ENCODE peak calls at places on chromosomes 16 and 17, in nine cellular contexts. X, H, A, C, N, P, D, G and M are unnamed samples.
A peak's percentile ranks its signal among the peaks of the same experiment; 100 is the strongest.

GRCh38 chr16:10083301-10083700 is 98.9 kb downstream of the GRIN2A start:
- DNase-seq in C (no peak), X (no peak), A (no peak), N (no peak), G (no peak), H (no peak), D (no peak), P (no peak), M (no peak)

GRCh38 chr17:80470603-80471002 is 5.8 kb downstream of the NPTX1 start:
- DNase-seq in G (no peak), D (no peak), A (no peak), C (no peak), H (no peak), X (no peak), N (no peak), P (no peak), M (no peak)

GRCh38 chr17:55496094-55496881 is 15.0 kb downstream of the SMIM36 start:
- DNase-seq in H (no peak), A (no peak), D (no peak), N (no peak), C (no peak), P (no peak), X (no peak), G (no peak), M (no peak)

GRCh38 chr17:5380491-5381135 is 38.8 kb downstream of the NUP88 start:
- DNase-seq in D (no peak), P (no peak), N (no peak), H (no peak), C (no peak), A (no peak), G (peak; percentile 29), X (no peak), M (no peak)

GRCh38 chr16:55495616-55496289 is 13.1 kb upstream of the LPCAT2 start:
- DNase-seq in X (no peak), C (no peak), D (no peak), G (no peak), A (no peak), P (no peak), N (peak; percentile 35), H (no peak), M (no peak)

GRCh38 chr16:57475711-57476339 is 10.5 kb downstream of the DOK4 start:
- DNase-seq in H (no peak), C (no peak), D (peak; percentile 82), G (peak; percentile 48), X (no peak), N (peak; percentile 67), A (peak; percentile 76), P (peak; percentile 85), M (peak; percentile 85)

GRCh38 chr16:6897910-6898475 is 434.7 kb upstream of the RBFOX1 start:
- DNase-seq in X (no peak), D (no peak), C (no peak), G (no peak), N (no peak), P (no peak), H (no peak), A (no peak), M (no peak)

GRCh38 chr17:35164716-35165115 is 17.1 kb downstream of the UNC45B start:
- DNase-seq in N (no peak), A (no peak), D (peak; percentile 10), G (no peak), H (no peak), P (no peak), C (no peak), X (no peak), M (no peak)

GRCh38 chr17:57672205-57672632 is 72.9 kb downstream of the CCDC182 start:
- DNase-seq in P (no peak), H (no peak), X (no peak), N (peak; percentile 41), D (peak; percentile 21), A (peak; percentile 54), G (no peak), C (no peak), M (no peak)

GRCh38 chr16:70685061-70685937 is 554 bp downstream of the MTSS2 start:
- DNase-seq in G (peak; percentile 58), N (no peak), D (peak; percentile 80), C (no peak), X (no peak), H (no peak), P (peak; percentile 42), A (peak; percentile 35), M (peak; percentile 82)

GRCh38 chr16:84986102-84986501 is 25.2 kb downstream of the ZDHHC7 start:
- DNase-seq in P (no peak), D (no peak), A (no peak), G (no peak), N (no peak), C (no peak), X (peak; percentile 45), H (no peak), M (peak; percentile 46)

GRCh38 chr17:9456265-9456664 is 119.4 kb downstream of the STX8 start:
- DNase-seq in G (no peak), H (no peak), P (no peak), N (no peak), A (no peak), X (no peak), C (no peak), D (no peak), M (no peak)

GRCh38 chr17:49798182-49798581 is 9.7 kb downstream of the KAT7 start:
- DNase-seq in H (no peak), C (no peak), G (peak; percentile 78), A (no peak), X (no peak), P (no peak), D (no peak), N (no peak), M (no peak)

GRCh38 chr17:2202996-2203575 is 100.5 kb downstream of the SMG6 start:
- DNase-seq in X (no peak), A (no peak), H (no peak), C (no peak), N (no peak), P (no peak), G (no peak), D (no peak), M (no peak)

GRCh38 chr17:45792995-45793755 is 9.1 kb downstream of the CRHR1 start:
- DNase-seq in X (no peak), N (no peak), P (no peak), G (no peak), C (no peak), H (no peak), A (no peak), D (peak; percentile 50), M (no peak)

GRCh38 chr17:75331671-75332070 is 42.4 kb upstream of the SLC25A19 start:
- DNase-seq in H (no peak), N (no peak), P (no peak), A (no peak), G (no peak), C (no peak), D (no peak), X (no peak), M (no peak)
- H3K4me1 ChIP-seq in H (no peaks in the 10 kb centered on the region), N (peaks cover 6% of the 10 kb centered on the region), P (no peaks in the 10 kb centered on the region), A (peaks cover 31% of the 10 kb centered on the region), G (peaks cover 30% of the 10 kb centered on the region), C (peaks cover 11% of the 10 kb centered on the region), D (peaks cover 2% of the 10 kb centered on the region), X (peaks cover 30% of the 10 kb centered on the region), M (no peaks in the 10 kb centered on the region)

GRCh38 chr16:30139895-30140481 is 17.0 kb upstream of the MAPK3 start:
- DNase-seq in D (no peak), N (no peak), P (no peak), H (no peak), X (no peak), C (no peak), A (no peak), G (no peak), M (no peak)
- H3K4me1 ChIP-seq in D (no peaks in the 10 kb centered on the region), N (no peaks in the 10 kb centered on the region), P (no peaks in the 10 kb centered on the region), H (no peaks in the 10 kb centered on the region), X (peaks cover 21% of the 10 kb centered on the region), C (peaks cover 4% of the 10 kb centered on the region), A (peaks cover 20% of the 10 kb centered on the region), G (no peaks in the 10 kb centered on the region), M (no peaks in the 10 kb centered on the region)

DNA sequence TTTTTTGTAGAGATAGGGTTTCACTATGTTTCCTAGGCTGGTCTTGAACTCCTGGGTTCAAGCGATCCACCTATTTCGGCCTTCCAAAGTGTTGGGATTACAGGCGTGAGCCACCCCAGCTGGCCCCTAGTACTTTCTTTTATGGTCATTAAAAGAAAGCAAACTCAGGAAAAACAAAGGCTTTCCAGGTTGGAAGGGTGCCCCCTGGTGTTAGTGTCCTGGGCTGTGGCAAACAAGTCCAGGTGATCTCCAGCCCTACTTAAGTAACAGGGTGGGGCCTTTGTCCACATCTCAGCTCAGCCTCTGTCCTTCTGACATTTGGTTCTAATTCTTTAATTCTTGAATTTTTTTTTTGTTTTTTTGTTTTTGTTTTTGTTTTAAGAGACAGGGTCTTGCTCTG is 6.9 kb downstream of the IGFBP4 start:
- DNase-seq in G (no peak), C (no peak), D (no peak), X (peak; percentile 64), N (no peak), A (no peak), H (no peak), P (peak; percentile 77), M (no peak)
- H3K4me1 ChIP-seq in G (peaks cover 62% of the 10 kb centered on the region), C (peaks cover 3% of the 10 kb centered on the region), D (no peaks in the 10 kb centered on the region), X (peaks cover 87% of the 10 kb centered on the region), N (peaks cover 73% of the 10 kb centered on the region), A (peaks cover 24% of the 10 kb centered on the region), H (peaks cover 35% of the 10 kb centered on the region), P (peaks cover 3% of the 10 kb centered on the region), M (peaks cover 57% of the 10 kb centered on the region)

DNA sequence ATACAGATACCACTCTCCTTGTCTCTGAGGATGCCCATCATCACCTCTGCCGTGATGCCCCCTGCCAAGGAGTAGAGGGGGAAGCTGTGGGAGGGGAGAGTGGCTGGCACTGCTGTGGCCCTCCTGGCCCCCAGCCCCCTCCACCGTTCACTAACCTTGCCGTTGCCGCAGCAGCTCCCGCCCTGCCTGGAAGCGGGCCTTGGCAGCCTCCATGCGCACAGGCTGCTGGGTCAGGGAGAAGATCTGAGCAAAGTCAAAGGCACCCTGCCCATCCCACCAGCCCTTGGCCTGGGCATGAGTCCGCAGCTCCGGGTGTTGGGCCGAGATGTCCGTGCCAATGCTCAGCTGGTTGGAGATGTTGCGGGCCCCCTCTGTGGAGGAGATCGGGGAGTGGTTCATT is 2.4 kb downstream of the SCRN2 start:
- DNase-seq in A (no peak), N (no peak), X (no peak), G (no peak), P (no peak), C (no peak), H (no peak), D (no peak), M (no peak)
- H3K4me1 ChIP-seq in A (peaks cover 53% of the 10 kb centered on the region), N (peaks cover 30% of the 10 kb centered on the region), X (peaks cover 43% of the 10 kb centered on the region), G (peaks cover 13% of the 10 kb centered on the region), P (peaks cover 8% of the 10 kb centered on the region), C (peaks cover 9% of the 10 kb centered on the region), H (peaks cover 6% of the 10 kb centered on the region), D (no peaks in the 10 kb centered on the region), M (peaks cover 28% of the 10 kb centered on the region)

DNA sequence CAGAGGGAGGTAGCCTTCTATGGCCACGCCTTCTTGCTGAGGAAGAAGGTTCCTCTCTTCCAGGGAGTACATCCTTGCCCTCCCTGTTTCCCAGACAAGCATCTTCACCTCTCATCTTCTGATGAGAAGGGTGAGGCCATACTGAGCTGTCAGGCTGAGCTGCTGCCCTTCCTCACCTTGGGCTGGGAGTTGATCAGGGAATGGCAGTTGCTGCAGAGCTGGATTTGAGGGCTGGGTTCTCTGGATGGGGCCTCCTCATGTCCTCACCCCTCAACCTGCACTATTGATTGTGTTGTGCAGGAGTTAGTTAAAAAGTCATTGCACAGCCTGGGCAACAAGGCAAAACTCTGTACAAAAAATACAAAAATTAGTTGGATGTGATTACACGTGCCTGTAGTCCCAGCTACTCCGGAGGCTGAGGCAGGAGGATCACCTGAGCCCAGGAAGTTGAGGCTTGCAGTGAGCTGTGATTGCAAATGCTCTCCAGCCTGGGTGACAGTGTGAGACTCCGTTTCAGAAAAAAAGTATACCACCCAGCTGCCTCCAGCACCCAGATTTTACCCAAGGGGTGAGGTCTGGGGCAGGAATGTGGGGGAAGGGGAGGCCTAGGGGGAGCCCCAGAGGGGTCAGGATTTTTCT is 2.0 kb downstream of the ERBB2 start:
- DNase-seq in C (no peak), X (no peak), G (no peak), H (no peak), N (no peak), A (no peak), D (no peak), P (no peak), M (no peak)
- H3K4me1 ChIP-seq in C (peaks cover 10% of the 10 kb centered on the region), X (peaks cover 67% of the 10 kb centered on the region), G (no peaks in the 10 kb centered on the region), H (peaks cover 7% of the 10 kb centered on the region), N (peaks cover 74% of the 10 kb centered on the region), A (peaks cover 5% of the 10 kb centered on the region), D (no peaks in the 10 kb centered on the region), P (peaks cover 3% of the 10 kb centered on the region), M (peaks cover 42% of the 10 kb centered on the region)